ENCODE peak calls at places on chromosomes 4 and X, in five cellular contexts. W is cardiac fibroblast; A is K562; X is AG10803; U is CD4-positive, alpha-beta T cell. Y is an unnamed sample.

GRCh38 chr4:124846306-124846705 is 133.8 kb upstream of the ANKRD50 start:
- DNase-seq in W (no peak), X (no peak), A (no peak), U (no peak), Y (no peak)

GRCh38 chrX:40149286-40150175 is 51.8 kb upstream of the BCOR start:
- DNase-seq in X (no peak), U (no peak), W (no peak), A (no peak), Y (no peak)

GRCh38 chrX:109862386-109862910 is 129.4 kb upstream of the ACSL4 start:
- DNase-seq in A (no peak), W (no peak), X (no peak), U (no peak), Y (peak; percentile 16)

GRCh38 chr4:38782452-38783108 is at the start of gene TLR10:
- DNase-seq in A (peak; percentile 39), U (no peak), X (peak; percentile 40), W (peak; percentile 73), Y (peak; percentile 45)

GRCh38 chr4:106541253-106541652 is 172.7 kb upstream of the GIMD1 start:
- DNase-seq in U (no peak), W (peak; percentile 73), X (peak; percentile 53), A (no peak), Y (peak; percentile 33)

GRCh38 chrX:136146614-136147319 is 566 bp upstream of the FHL1 start:
- DNase-seq in U (no peak), X (no peak), A (no peak), W (no peak), Y (no peak)

GRCh38 chr4:26302390-26302897 is 18.4 kb upstream of the RBPJ start:
- DNase-seq in W (no peak), X (no peak), A (no peak), U (no peak), Y (no peak)

GRCh38 chr4:1380368-1381151 is 25.7 kb downstream of the NKX1-1 start:
- DNase-seq in A (no peak), W (no peak), X (no peak), U (no peak), Y (no peak)

GRCh38 chrX:18389968-18390367 is 35.4 kb upstream of the CDKL5 start:
- DNase-seq in X (no peak), W (no peak), U (no peak), A (no peak), Y (no peak)

GRCh38 chr4:108350332-108350731 is 181.6 kb upstream of the LEF1 start:
- DNase-seq in A (no peak), U (no peak), W (no peak), X (no peak), Y (no peak)

GRCh38 chr4:173040200-173040599 is 128.4 kb upstream of the GALNT7 start:
- DNase-seq in A (no peak), U (no peak), W (peak; percentile 13), X (no peak), Y (peak; percentile 9)

GRCh38 chr4:72846280-72847111 is 223.0 kb downstream of the COX18 start:
- DNase-seq in A (peak; percentile 23), U (no peak), W (peak; percentile 54), X (peak; percentile 7), Y (peak; percentile 22)

GRCh38 chrX:102042706-102043325 is 82.7 kb upstream of the TCEAL2 start:
- DNase-seq in U (no peak), X (peak; percentile 50), W (no peak), A (no peak), Y (no peak)

GRCh38 chrX:44043496-44043895 is 70.3 kb upstream of the NDP start:
- DNase-seq in X (no peak), A (no peak), W (peak; percentile 14), U (no peak), Y (no peak)

GRCh38 chr4:159463235-159463634 is 360.4 kb downstream of the RAPGEF2 start:
- DNase-seq in U (no peak), X (no peak), A (no peak), W (no peak), Y (no peak)

GRCh38 chr4:159460408-159460807 is 357.5 kb downstream of the RAPGEF2 start:
- DNase-seq in A (no peak), U (no peak), X (no peak), W (no peak), Y (no peak)

DNA sequence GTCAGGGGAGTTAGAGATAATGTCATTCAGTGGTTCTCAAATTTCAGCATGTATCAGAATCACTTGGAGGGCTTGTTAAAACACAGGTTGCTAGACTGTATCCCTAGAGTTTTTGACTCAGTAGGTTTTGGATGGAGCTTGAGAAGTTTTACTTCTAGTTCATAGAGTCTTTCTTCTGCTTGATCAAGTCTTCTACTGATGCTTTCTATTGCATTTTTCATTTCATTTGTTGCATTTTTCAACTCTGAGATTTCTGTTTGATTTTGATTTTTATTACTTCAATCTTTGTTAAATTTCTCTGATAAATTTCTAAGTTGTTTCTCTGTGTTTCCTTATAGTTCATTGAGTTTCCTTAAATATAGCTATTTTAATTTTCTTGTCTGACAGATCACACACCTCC is 361.4 kb downstream of the RAPGEF2 start:
- DNase-seq in X (no peak), A (no peak), W (no peak), U (no peak), Y (no peak)
- TF ChIP-seq CTCF in X (no peak), A (no peak), W (no peak), U (no peak), Y (no peak)

GRCh38 chr4:100117749-100118148 is 72.5 kb downstream of the DDIT4L start:
- DNase-seq in U (no peak), A (no peak), W (no peak), X (no peak), Y (no peak)
- TF ChIP-seq CTCF in U (no peak), A (peak; percentile 27), W (no peak), X (peak; percentile 42), Y (peak; percentile 43)

GRCh38 chr4:145154573-145154972 is 25.8 kb downstream of the OTUD4 start:
- DNase-seq in U (no peak), W (peak; percentile 50), A (no peak), X (peak; percentile 33), Y (peak; percentile 35)
- TF ChIP-seq CTCF in U (no peak), W (peak; percentile 65), A (peak; percentile 58), X (peak; percentile 63), Y (peak; percentile 67)

GRCh38 chr4:113905301-113905700 is 74.1 kb downstream of the ARSJ start:
- DNase-seq in A (no peak), X (peak; percentile 61), U (no peak), W (no peak), Y (peak; percentile 48)

GRCh38 chr4:113907559-113907958 is 71.9 kb downstream of the ARSJ start:
- DNase-seq in U (no peak), A (no peak), X (no peak), W (no peak), Y (no peak)

GRCh38 chr4:113908829-113909228 is 70.6 kb downstream of the ARSJ start:
- DNase-seq in W (no peak), U (no peak), X (no peak), A (no peak), Y (no peak)
- TF ChIP-seq CTCF in W (no peak), U (peak; percentile 65), X (peak; percentile 27), A (no peak), Y (no peak)

GRCh38 chrX:83934220-83934619 is 73.3 kb downstream of the CYLC1 start:
- DNase-seq in X (no peak), A (no peak), U (no peak), W (no peak), Y (no peak)
- TF ChIP-seq CTCF in X (no peak), A (no peak), U (no peak), W (no peak), Y (no peak)

DNA sequence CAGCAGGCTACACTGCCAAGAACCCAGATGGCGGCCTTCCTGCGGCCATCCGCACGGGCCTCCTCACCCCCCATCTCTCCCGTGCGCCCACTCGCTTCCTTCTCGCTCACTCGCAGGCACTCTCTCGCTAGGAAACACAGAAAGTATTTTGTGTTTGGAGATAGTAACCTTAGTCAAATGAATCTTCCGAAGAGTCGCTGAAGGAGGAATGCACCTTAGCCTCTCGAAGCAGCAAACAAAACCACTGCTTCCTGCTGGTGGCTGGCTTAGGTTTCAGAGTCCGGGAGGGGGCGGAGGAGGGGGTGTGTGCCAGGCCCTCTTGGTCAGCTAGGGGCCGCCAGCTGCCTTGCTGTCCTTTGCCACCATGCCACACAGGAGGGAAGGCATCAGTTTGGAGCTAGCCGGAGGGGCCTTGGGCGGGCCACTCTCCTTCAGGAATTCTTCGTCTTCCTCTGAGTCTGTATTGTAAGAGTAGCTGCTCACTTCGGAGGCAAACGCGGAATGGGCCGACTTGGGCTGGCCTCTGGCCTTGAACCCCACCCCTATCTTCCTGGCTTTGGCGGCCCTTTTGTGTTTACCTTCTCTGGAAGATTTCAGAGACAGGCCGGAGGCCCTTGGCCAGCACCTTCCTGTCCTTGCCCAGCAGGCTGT is 73.2 kb upstream of the UCP1 start:
- DNase-seq in X (no peak), U (no peak), A (no peak), W (no peak), Y (no peak)
- TF ChIP-seq CTCF in X (no peak), U (no peak), A (no peak), W (no peak), Y (no peak)

DNA sequence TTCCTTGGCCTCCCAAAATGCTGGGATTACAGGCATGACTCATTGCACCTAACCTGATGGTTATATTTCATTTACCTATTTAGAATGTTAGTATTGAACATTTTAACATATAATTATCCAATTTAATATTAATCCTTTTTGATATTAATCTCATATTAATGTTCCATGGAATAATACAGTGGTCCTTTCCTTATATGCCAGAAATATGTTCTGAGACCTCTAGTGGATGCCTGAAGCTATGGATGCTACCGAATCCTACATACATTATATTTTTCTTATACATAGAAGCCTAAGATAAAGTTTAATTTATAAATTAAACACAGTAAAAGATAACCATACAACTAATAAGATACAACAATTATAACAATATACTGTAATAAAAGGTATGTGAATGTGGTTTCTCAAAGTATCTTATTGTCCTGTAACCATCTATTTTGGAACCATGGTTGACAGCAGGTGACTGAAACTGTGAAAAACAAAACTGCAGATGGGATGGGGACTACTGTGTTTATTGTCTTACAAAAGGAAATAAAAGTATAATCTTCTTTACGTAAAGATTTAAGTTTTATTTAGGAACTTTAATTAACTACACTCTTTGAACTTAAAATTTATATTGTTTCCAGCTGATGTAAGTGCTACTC is 431.4 kb downstream of the GRID2 start:
- DNase-seq in A (no peak), X (no peak), W (no peak), U (no peak), Y (no peak)
- TF ChIP-seq CTCF in A (no peak), X (no peak), W (no peak), U (no peak), Y (no peak)

Y was measured in fibroblast of villous mesenchyme.